ENCODE peak calls at places on chromosomes 6 and 20, in eight cellular contexts. One of them, this sample, is unnamed.

GRCh38 chr6:45421700-45422540 is 44.2 kb upstream of the SUPT3H start:
- DNase-seq in C1 segment of cervical spinal cord: peak
- DNase-seq in neural crest cell: peak
- DNase-seq in mucosa of gallbladder: peak
- DNase-seq in SHP77: peak
- DNase-seq in effector memory CD8-positive, alpha-beta T cell: peak
- DNase-seq in D721Med: no peak
- DNase-seq in stimulated activated naive B cell treated with anti-CD40 and anti-IgM and Interleukin-4, amounts not matched to agents 10 μg/mL and 1 μg/mL and 100 μg/mL, for 72 hours: peak
- DNase-seq in this sample: peak

GRCh38 chr6:146871613-146872465 is 273.1 kb downstream of the ADGB start:
- DNase-seq in C1 segment of cervical spinal cord: no peak
- DNase-seq in neural crest cell: no peak
- DNase-seq in mucosa of gallbladder: no peak
- DNase-seq in SHP77: no peak
- DNase-seq in effector memory CD8-positive, alpha-beta T cell: no peak
- DNase-seq in D721Med: no peak
- DNase-seq in stimulated activated naive B cell treated with anti-CD40 and anti-IgM and Interleukin-4, amounts not matched to agents 10 μg/mL and 1 μg/mL and 100 μg/mL, for 72 hours: no peak
- DNase-seq in this sample: no peak

GRCh38 chr6:116101298-116101718 is 655 bp downstream of the NT5DC1 start:
- DNase-seq in C1 segment of cervical spinal cord: no peak
- DNase-seq in neural crest cell: no peak
- DNase-seq in mucosa of gallbladder: no peak
- DNase-seq in SHP77: no peak
- DNase-seq in effector memory CD8-positive, alpha-beta T cell: peak
- DNase-seq in D721Med: no peak
- DNase-seq in stimulated activated naive B cell treated with anti-CD40 and anti-IgM and Interleukin-4, amounts not matched to agents 10 μg/mL and 1 μg/mL and 100 μg/mL, for 72 hours: no peak
- DNase-seq in this sample: no peak

GRCh38 chr20:47973519-47974233 is 188.4 kb upstream of the SULF2 start:
- DNase-seq in C1 segment of cervical spinal cord: no peak
- DNase-seq in neural crest cell: peak
- DNase-seq in mucosa of gallbladder: peak
- DNase-seq in SHP77: no peak
- DNase-seq in effector memory CD8-positive, alpha-beta T cell: no peak
- DNase-seq in D721Med: no peak
- DNase-seq in stimulated activated naive B cell treated with anti-CD40 and anti-IgM and Interleukin-4, amounts not matched to agents 10 μg/mL and 1 μg/mL and 100 μg/mL, for 72 hours: no peak
- DNase-seq in this sample: no peak

GRCh38 chr6:111674882-111675281 is 69.2 kb upstream of the TRAF3IP2 start:
- DNase-seq in C1 segment of cervical spinal cord: no peak
- DNase-seq in neural crest cell: no peak
- DNase-seq in mucosa of gallbladder: no peak
- DNase-seq in SHP77: no peak
- DNase-seq in effector memory CD8-positive, alpha-beta T cell: no peak
- DNase-seq in D721Med: no peak
- DNase-seq in stimulated activated naive B cell treated with anti-CD40 and anti-IgM and Interleukin-4, amounts not matched to agents 10 μg/mL and 1 μg/mL and 100 μg/mL, for 72 hours: no peak
- DNase-seq in this sample: no peak

GRCh38 chr20:31560094-31560899 is 44.8 kb upstream of the ID1 start:
- DNase-seq in C1 segment of cervical spinal cord: peak
- DNase-seq in neural crest cell: peak
- DNase-seq in mucosa of gallbladder: peak
- DNase-seq in SHP77: peak
- DNase-seq in effector memory CD8-positive, alpha-beta T cell: peak
- DNase-seq in D721Med: no peak
- DNase-seq in stimulated activated naive B cell treated with anti-CD40 and anti-IgM and Interleukin-4, amounts not matched to agents 10 μg/mL and 1 μg/mL and 100 μg/mL, for 72 hours: peak
- DNase-seq in this sample: peak

GRCh38 chr20:62409935-62410741 is 3.1 kb upstream of the CABLES2 start:
- DNase-seq in C1 segment of cervical spinal cord: no peak
- DNase-seq in neural crest cell: peak
- DNase-seq in mucosa of gallbladder: peak
- DNase-seq in SHP77: peak
- DNase-seq in effector memory CD8-positive, alpha-beta T cell: no peak
- DNase-seq in D721Med: peak
- DNase-seq in stimulated activated naive B cell treated with anti-CD40 and anti-IgM and Interleukin-4, amounts not matched to agents 10 μg/mL and 1 μg/mL and 100 μg/mL, for 72 hours: no peak
- DNase-seq in this sample: no peak

GRCh38 chr6:106446287-106446885 is 85.9 kb downstream of the CRYBG1 start:
- DNase-seq in C1 segment of cervical spinal cord: no peak
- DNase-seq in neural crest cell: no peak
- DNase-seq in mucosa of gallbladder: no peak
- DNase-seq in SHP77: no peak
- DNase-seq in effector memory CD8-positive, alpha-beta T cell: no peak
- DNase-seq in D721Med: no peak
- DNase-seq in stimulated activated naive B cell treated with anti-CD40 and anti-IgM and Interleukin-4, amounts not matched to agents 10 μg/mL and 1 μg/mL and 100 μg/mL, for 72 hours: no peak
- DNase-seq in this sample: peak

GRCh38 chr6:160030103-160030502 is 61.2 kb downstream of the IGF2R start:
- DNase-seq in C1 segment of cervical spinal cord: peak
- DNase-seq in neural crest cell: no peak
- DNase-seq in mucosa of gallbladder: peak
- DNase-seq in SHP77: peak
- DNase-seq in effector memory CD8-positive, alpha-beta T cell: no peak
- DNase-seq in D721Med: no peak
- DNase-seq in stimulated activated naive B cell treated with anti-CD40 and anti-IgM and Interleukin-4, amounts not matched to agents 10 μg/mL and 1 μg/mL and 100 μg/mL, for 72 hours: no peak
- DNase-seq in this sample: peak

GRCh38 chr6:90304308-90304707 is 7.7 kb upstream of the BACH2 start:
- DNase-seq in C1 segment of cervical spinal cord: no peak
- DNase-seq in neural crest cell: no peak
- DNase-seq in mucosa of gallbladder: no peak
- DNase-seq in SHP77: no peak
- DNase-seq in effector memory CD8-positive, alpha-beta T cell: no peak
- DNase-seq in D721Med: no peak
- DNase-seq in stimulated activated naive B cell treated with anti-CD40 and anti-IgM and Interleukin-4, amounts not matched to agents 10 μg/mL and 1 μg/mL and 100 μg/mL, for 72 hours: no peak
- DNase-seq in this sample: no peak

GRCh38 chr6:73460044-73460443 is 1.5 kb upstream of the MTO1 start:
- DNase-seq in C1 segment of cervical spinal cord: peak
- DNase-seq in neural crest cell: peak
- DNase-seq in mucosa of gallbladder: no peak
- DNase-seq in SHP77: no peak
- DNase-seq in effector memory CD8-positive, alpha-beta T cell: no peak
- DNase-seq in D721Med: no peak
- DNase-seq in stimulated activated naive B cell treated with anti-CD40 and anti-IgM and Interleukin-4, amounts not matched to agents 10 μg/mL and 1 μg/mL and 100 μg/mL, for 72 hours: no peak
- DNase-seq in this sample: no peak

GRCh38 chr6:13574571-13575376 is at the start of gene SIRT5:
- DNase-seq in C1 segment of cervical spinal cord: peak
- DNase-seq in neural crest cell: peak
- DNase-seq in mucosa of gallbladder: peak
- DNase-seq in SHP77: peak
- DNase-seq in effector memory CD8-positive, alpha-beta T cell: peak
- DNase-seq in D721Med: peak
- DNase-seq in stimulated activated naive B cell treated with anti-CD40 and anti-IgM and Interleukin-4, amounts not matched to agents 10 μg/mL and 1 μg/mL and 100 μg/mL, for 72 hours: peak
- DNase-seq in this sample: peak

GRCh38 chr6:14472964-14473363 is 355.4 kb downstream of the CD83 start:
- DNase-seq in C1 segment of cervical spinal cord: no peak
- DNase-seq in neural crest cell: no peak
- DNase-seq in mucosa of gallbladder: no peak
- DNase-seq in SHP77: no peak
- DNase-seq in effector memory CD8-positive, alpha-beta T cell: no peak
- DNase-seq in D721Med: no peak
- DNase-seq in stimulated activated naive B cell treated with anti-CD40 and anti-IgM and Interleukin-4, amounts not matched to agents 10 μg/mL and 1 μg/mL and 100 μg/mL, for 72 hours: no peak
- DNase-seq in this sample: peak

GRCh38 chr6:134307074-134307473 is 10.8 kb downstream of the SGK1 start:
- DNase-seq in C1 segment of cervical spinal cord: no peak
- DNase-seq in neural crest cell: no peak
- DNase-seq in mucosa of gallbladder: no peak
- DNase-seq in SHP77: no peak
- DNase-seq in effector memory CD8-positive, alpha-beta T cell: no peak
- DNase-seq in D721Med: no peak
- DNase-seq in stimulated activated naive B cell treated with anti-CD40 and anti-IgM and Interleukin-4, amounts not matched to agents 10 μg/mL and 1 μg/mL and 100 μg/mL, for 72 hours: no peak
- DNase-seq in this sample: no peak

GRCh38 chr6:11324453-11325023 is 92.1 kb upstream of the NEDD9 start:
- DNase-seq in C1 segment of cervical spinal cord: no peak
- DNase-seq in neural crest cell: no peak
- DNase-seq in mucosa of gallbladder: no peak
- DNase-seq in SHP77: no peak
- DNase-seq in effector memory CD8-positive, alpha-beta T cell: no peak
- DNase-seq in D721Med: no peak
- DNase-seq in stimulated activated naive B cell treated with anti-CD40 and anti-IgM and Interleukin-4, amounts not matched to agents 10 μg/mL and 1 μg/mL and 100 μg/mL, for 72 hours: no peak
- DNase-seq in this sample: no peak

GRCh38 chr6:95923518-95923917 is 92.3 kb upstream of the FUT9 start:
- DNase-seq in C1 segment of cervical spinal cord: no peak
- DNase-seq in neural crest cell: no peak
- DNase-seq in mucosa of gallbladder: no peak
- DNase-seq in SHP77: no peak
- DNase-seq in effector memory CD8-positive, alpha-beta T cell: no peak
- DNase-seq in D721Med: no peak
- DNase-seq in stimulated activated naive B cell treated with anti-CD40 and anti-IgM and Interleukin-4, amounts not matched to agents 10 μg/mL and 1 μg/mL and 100 μg/mL, for 72 hours: no peak
- DNase-seq in this sample: no peak

GRCh38 chr6:167910007-167910406 is 83.3 kb downstream of the AFDN start:
- DNase-seq in C1 segment of cervical spinal cord: no peak
- DNase-seq in neural crest cell: no peak
- DNase-seq in mucosa of gallbladder: no peak
- DNase-seq in SHP77: no peak
- DNase-seq in effector memory CD8-positive, alpha-beta T cell: no peak
- DNase-seq in D721Med: no peak
- DNase-seq in stimulated activated naive B cell treated with anti-CD40 and anti-IgM and Interleukin-4, amounts not matched to agents 10 μg/mL and 1 μg/mL and 100 μg/mL, for 72 hours: no peak
- DNase-seq in this sample: no peak

GRCh38 chr6:132053523-132053922 is 102.4 kb upstream of the CCN2 start:
- DNase-seq in C1 segment of cervical spinal cord: no peak
- DNase-seq in neural crest cell: no peak
- DNase-seq in mucosa of gallbladder: no peak
- DNase-seq in SHP77: no peak
- DNase-seq in effector memory CD8-positive, alpha-beta T cell: no peak
- DNase-seq in D721Med: no peak
- DNase-seq in stimulated activated naive B cell treated with anti-CD40 and anti-IgM and Interleukin-4, amounts not matched to agents 10 μg/mL and 1 μg/mL and 100 μg/mL, for 72 hours: no peak
- DNase-seq in this sample: no peak

GRCh38 chr6:81465859-81466258 is 286.6 kb downstream of the TENT5A start:
- DNase-seq in C1 segment of cervical spinal cord: no peak
- DNase-seq in neural crest cell: no peak
- DNase-seq in mucosa of gallbladder: no peak
- DNase-seq in SHP77: peak
- DNase-seq in effector memory CD8-positive, alpha-beta T cell: no peak
- DNase-seq in D721Med: no peak
- DNase-seq in stimulated activated naive B cell treated with anti-CD40 and anti-IgM and Interleukin-4, amounts not matched to agents 10 μg/mL and 1 μg/mL and 100 μg/mL, for 72 hours: no peak
- DNase-seq in this sample: peak

GRCh38 chr6:161010418-161010817 is 18.8 kb downstream of the MAP3K4 start:
- DNase-seq in C1 segment of cervical spinal cord: no peak
- DNase-seq in neural crest cell: no peak
- DNase-seq in mucosa of gallbladder: no peak
- DNase-seq in SHP77: no peak
- DNase-seq in effector memory CD8-positive, alpha-beta T cell: no peak
- DNase-seq in D721Med: no peak
- DNase-seq in stimulated activated naive B cell treated with anti-CD40 and anti-IgM and Interleukin-4, amounts not matched to agents 10 μg/mL and 1 μg/mL and 100 μg/mL, for 72 hours: no peak
- DNase-seq in this sample: peak

GRCh38 chr20:23215596-23215995 is 129.5 kb upstream of the CD93 start:
- DNase-seq in C1 segment of cervical spinal cord: no peak
- DNase-seq in neural crest cell: no peak
- DNase-seq in mucosa of gallbladder: no peak
- DNase-seq in SHP77: no peak
- DNase-seq in effector memory CD8-positive, alpha-beta T cell: no peak
- DNase-seq in D721Med: no peak
- DNase-seq in stimulated activated naive B cell treated with anti-CD40 and anti-IgM and Interleukin-4, amounts not matched to agents 10 μg/mL and 1 μg/mL and 100 μg/mL, for 72 hours: no peak
- DNase-seq in this sample: no peak

GRCh38 chr6:159875194-159875593 is 15.6 kb upstream of the MAS1 start:
- DNase-seq in C1 segment of cervical spinal cord: no peak
- DNase-seq in neural crest cell: no peak
- DNase-seq in mucosa of gallbladder: no peak
- DNase-seq in SHP77: no peak
- DNase-seq in effector memory CD8-positive, alpha-beta T cell: no peak
- DNase-seq in D721Med: no peak
- DNase-seq in stimulated activated naive B cell treated with anti-CD40 and anti-IgM and Interleukin-4, amounts not matched to agents 10 μg/mL and 1 μg/mL and 100 μg/mL, for 72 hours: no peak
- DNase-seq in this sample: no peak

GRCh38 chr6:138806889-138807288 is 11.0 kb downstream of the ECT2L start:
- DNase-seq in C1 segment of cervical spinal cord: no peak
- DNase-seq in neural crest cell: no peak
- DNase-seq in mucosa of gallbladder: no peak
- DNase-seq in SHP77: no peak
- DNase-seq in effector memory CD8-positive, alpha-beta T cell: no peak
- DNase-seq in D721Med: no peak
- DNase-seq in stimulated activated naive B cell treated with anti-CD40 and anti-IgM and Interleukin-4, amounts not matched to agents 10 μg/mL and 1 μg/mL and 100 μg/mL, for 72 hours: no peak
- DNase-seq in this sample: no peak

GRCh38 chr6:142746524-142746923 is 198.5 kb downstream of the HIVEP2 start:
- DNase-seq in C1 segment of cervical spinal cord: no peak
- DNase-seq in neural crest cell: no peak
- DNase-seq in mucosa of gallbladder: no peak
- DNase-seq in SHP77: peak
- DNase-seq in effector memory CD8-positive, alpha-beta T cell: peak
- DNase-seq in D721Med: no peak
- DNase-seq in stimulated activated naive B cell treated with anti-CD40 and anti-IgM and Interleukin-4, amounts not matched to agents 10 μg/mL and 1 μg/mL and 100 μg/mL, for 72 hours: no peak
- DNase-seq in this sample: no peak

GRCh38 chr20:35700625-35701148 is 1.5 kb downstream of the ROMO1 start:
- DNase-seq in C1 segment of cervical spinal cord: no peak
- DNase-seq in neural crest cell: no peak
- DNase-seq in mucosa of gallbladder: no peak
- DNase-seq in SHP77: no peak
- DNase-seq in effector memory CD8-positive, alpha-beta T cell: no peak
- DNase-seq in D721Med: no peak
- DNase-seq in stimulated activated naive B cell treated with anti-CD40 and anti-IgM and Interleukin-4, amounts not matched to agents 10 μg/mL and 1 μg/mL and 100 μg/mL, for 72 hours: no peak
- DNase-seq in this sample: no peak

GRCh38 chr6:127117979-127118504 is 429 bp upstream of the RSPO3 start:
- DNase-seq in C1 segment of cervical spinal cord: no peak
- DNase-seq in neural crest cell: peak
- DNase-seq in mucosa of gallbladder: no peak
- DNase-seq in SHP77: no peak
- DNase-seq in effector memory CD8-positive, alpha-beta T cell: no peak
- DNase-seq in D721Med: no peak
- DNase-seq in stimulated activated naive B cell treated with anti-CD40 and anti-IgM and Interleukin-4, amounts not matched to agents 10 μg/mL and 1 μg/mL and 100 μg/mL, for 72 hours: no peak
- DNase-seq in this sample: no peak

GRCh38 chr20:58717278-58718091 is 24.9 kb downstream of the NPEPL1 start:
- DNase-seq in C1 segment of cervical spinal cord: no peak
- DNase-seq in neural crest cell: no peak
- DNase-seq in mucosa of gallbladder: peak
- DNase-seq in SHP77: no peak
- DNase-seq in effector memory CD8-positive, alpha-beta T cell: no peak
- DNase-seq in D721Med: peak
- DNase-seq in stimulated activated naive B cell treated with anti-CD40 and anti-IgM and Interleukin-4, amounts not matched to agents 10 μg/mL and 1 μg/mL and 100 μg/mL, for 72 hours: no peak
- DNase-seq in this sample: no peak

GRCh38 chr6:139768196-139768595 is 393.7 kb upstream of the CITED2 start:
- DNase-seq in C1 segment of cervical spinal cord: no peak
- DNase-seq in neural crest cell: no peak
- DNase-seq in mucosa of gallbladder: no peak
- DNase-seq in SHP77: no peak
- DNase-seq in effector memory CD8-positive, alpha-beta T cell: no peak
- DNase-seq in D721Med: no peak
- DNase-seq in stimulated activated naive B cell treated with anti-CD40 and anti-IgM and Interleukin-4, amounts not matched to agents 10 μg/mL and 1 μg/mL and 100 μg/mL, for 72 hours: no peak
- DNase-seq in this sample: no peak

GRCh38 chr6:14930366-14930989 is 315.4 kb upstream of the JARID2 start:
- DNase-seq in C1 segment of cervical spinal cord: no peak
- DNase-seq in neural crest cell: no peak
- DNase-seq in mucosa of gallbladder: no peak
- DNase-seq in SHP77: no peak
- DNase-seq in effector memory CD8-positive, alpha-beta T cell: no peak
- DNase-seq in D721Med: no peak
- DNase-seq in stimulated activated naive B cell treated with anti-CD40 and anti-IgM and Interleukin-4, amounts not matched to agents 10 μg/mL and 1 μg/mL and 100 μg/mL, for 72 hours: no peak
- DNase-seq in this sample: no peak

GRCh38 chr6:108133594-108134179 is 32.1 kb upstream of the NR2E1 start:
- DNase-seq in C1 segment of cervical spinal cord: no peak
- DNase-seq in neural crest cell: peak
- DNase-seq in mucosa of gallbladder: peak
- DNase-seq in SHP77: peak
- DNase-seq in effector memory CD8-positive, alpha-beta T cell: no peak
- DNase-seq in D721Med: no peak
- DNase-seq in stimulated activated naive B cell treated with anti-CD40 and anti-IgM and Interleukin-4, amounts not matched to agents 10 μg/mL and 1 μg/mL and 100 μg/mL, for 72 hours: no peak
- DNase-seq in this sample: peak